ENCODE peak calls at places on chromosomes 11 and 22, in nine cellular contexts. C is small intestine, D is GM23338, A is PC-3, L is OCI-LY7, N is PC-9, B is heart left ventricle, K is uterus, Z is keratinocyte. F is an unnamed sample.

GRCh38 chr11:115784796-115785521 is 280.7 kb upstream of the CADM1 start:
- DNase-seq in C (peak; percentile 8), D (no peak), A (no peak), L (no peak), N (no peak), B (peak; percentile 55), K (peak; percentile 35), Z (no peak), F (peak; percentile 43)

GRCh38 chr11:1921576-1922141 is 2.2 kb downstream of the TNNT3 start:
- DNase-seq in C (no peak), D (no peak), A (no peak), L (no peak), N (no peak), B (peak; percentile 47), K (peak; percentile 73), Z (no peak), F (no peak)

GRCh38 chr11:64771861-64772260 is 6.5 kb downstream of the SF1 start:
- DNase-seq in C (no peak), D (no peak), A (no peak), L (peak; percentile 63), N (no peak), B (no peak), K (no peak), Z (no peak), F (no peak)

GRCh38 chr11:2510626-2511402 is 66.0 kb downstream of the KCNQ1 start:
- DNase-seq in C (no peak), D (no peak), A (no peak), L (no peak), N (no peak), B (peak; percentile 15), K (no peak), Z (no peak), F (no peak)

GRCh38 chr11:114054830-114055229 is 4.7 kb upstream of the ZBTB16 start:
- DNase-seq in C (no peak), D (no peak), A (no peak), L (no peak), N (no peak), B (no peak), K (no peak), Z (no peak), F (no peak)

GRCh38 chr11:6570691-6571427 is 32.6 kb downstream of the RRP8 start:
- DNase-seq in C (no peak), D (peak; percentile 83), A (no peak), L (no peak), N (no peak), B (no peak), K (no peak), Z (no peak), F (no peak)

GRCh38 chr11:44659641-44660040 is 67.1 kb upstream of the TSPAN18 start:
- DNase-seq in C (no peak), D (no peak), A (no peak), L (no peak), N (no peak), B (peak; percentile 57), K (no peak), Z (no peak), F (no peak)

GRCh38 chr11:79498681-79499080 is 57.9 kb upstream of the TENM4 start:
- DNase-seq in C (no peak), D (no peak), A (no peak), L (no peak), N (no peak), B (no peak), K (no peak), Z (no peak), F (no peak)

GRCh38 chr22:22714600-22715361 is 70.4 kb downstream of the GGTLC2 start:
- DNase-seq in C (no peak), D (no peak), A (no peak), L (peak; percentile 90), N (no peak), B (no peak), K (no peak), Z (no peak), F (no peak)

GRCh38 chr22:44389926-44390925 is 77.5 kb upstream of the SHISAL1 start:
- DNase-seq in C (no peak), D (no peak), A (no peak), L (no peak), N (no peak), B (no peak), K (no peak), Z (no peak), F (no peak)

GRCh38 chr11:128399186-128399585 is 188.2 kb downstream of the ETS1 start:
- DNase-seq in C (no peak), D (no peak), A (peak; percentile 66), L (peak; percentile 45), N (no peak), B (no peak), K (no peak), Z (no peak), F (peak; percentile 44)

GRCh38 chr11:46930089-46930488 is 6.5 kb upstream of the CSTPP1 start:
- DNase-seq in C (peak; percentile 92), D (no peak), A (peak; percentile 43), L (no peak), N (peak; percentile 84), B (no peak), K (no peak), Z (no peak), F (peak; percentile 26)

GRCh38 chr11:69874178-69874983 is 55.2 kb upstream of the FGF3 start:
- DNase-seq in C (no peak), D (no peak), A (no peak), L (no peak), N (no peak), B (peak; percentile 5), K (no peak), Z (no peak), F (no peak)

GRCh38 chr22:42807185-42807584 is 49.9 kb downstream of the ARFGAP3 start:
- DNase-seq in C (no peak), D (no peak), A (no peak), L (no peak), N (no peak), B (no peak), K (no peak), Z (no peak), F (no peak)

GRCh38 chr11:75032550-75032935 is 43.8 kb downstream of the NEU3 start:
- DNase-seq in C (no peak), D (no peak), A (no peak), L (no peak), N (no peak), B (no peak), K (no peak), Z (no peak), F (no peak)

GRCh38 chr22:31347251-31348008 is 1.3 kb upstream of the PATZ1 start:
- DNase-seq in C (peak; percentile 64), D (peak; percentile 87), A (peak; percentile 70), L (peak; percentile 77), N (peak; percentile 54), B (peak; percentile 66), K (peak; percentile 64), Z (no peak), F (peak; percentile 70)

GRCh38 chr11:111541209-111542061 is 915 bp downstream of the LAYN start:
- DNase-seq in C (no peak), D (peak; percentile 78), A (no peak), L (no peak), N (peak; percentile 43), B (peak; percentile 71), K (peak; percentile 74), Z (no peak), F (peak; percentile 86)

GRCh38 chr22:35064664-35065063 is 1.3 kb upstream of the ISX start:
- DNase-seq in C (peak; percentile 49), D (no peak), A (peak; percentile 31), L (no peak), N (no peak), B (no peak), K (no peak), Z (no peak), F (no peak)

GRCh38 chr11:104556606-104557301 is 341.5 kb downstream of the CASP12 start:
- DNase-seq in C (no peak), D (no peak), A (no peak), L (no peak), N (no peak), B (no peak), K (no peak), Z (no peak), F (no peak)

GRCh38 chr22:40182231-40182835 is 4.6 kb downstream of the TNRC6B start:
- DNase-seq in C (peak; percentile 11), D (no peak), A (no peak), L (no peak), N (no peak), B (no peak), K (no peak), Z (no peak), F (no peak)
- H3K4me3 ChIP-seq in C (no peak overlapping the region), D (no peak overlapping the region), A (no peak overlapping the region), L (no peak overlapping the region), N (no peak overlapping the region), B (no peak overlapping the region), K (no peak overlapping the region), Z (no peak overlapping the region), F (no peak overlapping the region)

GRCh38 chr11:124627546-124627945 is 4.9 kb downstream of the TBRG1 start:
- DNase-seq in C (no peak), D (no peak), A (no peak), L (no peak), N (no peak), B (no peak), K (no peak), Z (no peak), F (no peak)
- H3K36me3 ChIP-seq in C (peaks cover 14% of the 10 kb centered on the region), D (peaks cover 52% of the 10 kb centered on the region), A (peaks cover 65% of the 10 kb centered on the region), L (peaks cover 78% of the 10 kb centered on the region), N (peaks cover 11% of the 10 kb centered on the region), B (peaks cover 73% of the 10 kb centered on the region), K (no peaks in the 10 kb centered on the region), Z (peaks cover 31% of the 10 kb centered on the region), F (peaks cover 57% of the 10 kb centered on the region)

GRCh38 chr22:46052331-46052771 is 75.4 kb upstream of the WNT7B start:
- DNase-seq in C (no peak), D (no peak), A (no peak), L (no peak), N (no peak), B (no peak), K (peak; percentile 50), Z (no peak), F (no peak)

GRCh38 chr22:46053563-46054090 is 76.7 kb upstream of the WNT7B start:
- DNase-seq in C (peak; percentile 86), D (no peak), A (peak; percentile 79), L (peak; percentile 56), N (peak; percentile 79), B (peak; percentile 83), K (peak; percentile 80), Z (no peak), F (peak; percentile 87)

GRCh38 chr22:46051646-46052045 is 74.7 kb upstream of the WNT7B start:
- DNase-seq in C (no peak), D (no peak), A (no peak), L (no peak), N (no peak), B (no peak), K (peak; percentile 23), Z (no peak), F (no peak)

GRCh38 chr22:46054091-46054877 is 77.3 kb upstream of the WNT7B start:
- DNase-seq in C (peak; percentile 46), D (no peak), A (peak; percentile 57), L (peak; percentile 80), N (no peak), B (peak; percentile 88), K (peak; percentile 88), Z (no peak), F (peak; percentile 84)

GRCh38 chr22:46052801-46053562 is 76.0 kb upstream of the WNT7B start:
- DNase-seq in C (peak; percentile 62), D (no peak), A (peak; percentile 33), L (peak; percentile 38), N (peak; percentile 48), B (peak; percentile 62), K (peak; percentile 55), Z (no peak), F (peak; percentile 76)
- H3K4me3 ChIP-seq in C (peak overlapping the region; percentile 80), D (no peak overlapping the region), A (peak overlapping the region; percentile 69), L (peak overlapping the region; percentile 67), N (peak overlapping the region; percentile 74), B (peak overlapping the region; percentile 70), K (peak overlapping the region; percentile 47), Z (peak overlapping the region; percentile 66), F (peak overlapping the region; percentile 88)

GRCh38 chr22:38750638-38751037 is 5.2 kb downstream of the SUN2 start:
- DNase-seq in C (no peak), D (no peak), A (no peak), L (no peak), N (no peak), B (no peak), K (no peak), Z (no peak), F (no peak)
- H3K36me3 ChIP-seq in C (peaks cover 11% of the 10 kb centered on the region), D (no peaks in the 10 kb centered on the region), A (no peaks in the 10 kb centered on the region), L (peaks cover 67% of the 10 kb centered on the region), N (peaks cover 45% of the 10 kb centered on the region), B (peaks cover 80% of the 10 kb centered on the region), K (no peaks in the 10 kb centered on the region), Z (peaks cover 25% of the 10 kb centered on the region), F (peaks cover 64% of the 10 kb centered on the region)

F was measured in MG63.